ENCODE peak calls at places on chromosome 5, in eight cellular contexts. B is pancreas; S is PC-9; M is lung; H is kidney epithelial cell; K is GM23248; U is HFF-Myc; Y is CD4-positive, alpha-beta memory T cell. E is an unnamed sample.

GRCh38 chr5:80195837-80196400 is 59.9 kb downstream of the SERINC5 start:
- DNase-seq in B (no peak), S (no peak), M (no peak), H (no peak), K (no peak), U (peak), Y (no peak), E (no peak)

GRCh38 chr5:44085083-44085482 is 304.1 kb downstream of the FGF10 start:
- DNase-seq in B (no peak), S (no peak), M (no peak), H (no peak), K (no peak), U (no peak), Y (no peak), E (no peak)

GRCh38 chr5:586751-587285 is 25.3 kb upstream of the CEP72 start:
- DNase-seq in B (peak), S (peak), M (no peak), H (no peak), K (peak), U (no peak), Y (no peak), E (no peak)

GRCh38 chr5:62780230-62780629 is 201.6 kb downstream of the LRRC70 start:
- DNase-seq in B (no peak), S (no peak), M (no peak), H (no peak), K (no peak), U (no peak), Y (no peak), E (no peak)

GRCh38 chr5:139903805-139904565 is 108.4 kb downstream of the PSD2 start:
- DNase-seq in B (no peak), S (no peak), M (no peak), H (no peak), K (peak), U (no peak), Y (no peak), E (no peak)

GRCh38 chr5:9838906-9839305 is 208.8 kb upstream of the TAS2R1 start:
- DNase-seq in B (no peak), S (no peak), M (no peak), H (no peak), K (no peak), U (no peak), Y (no peak), E (no peak)

GRCh38 chr5:89397096-89397495 is 514.1 kb upstream of the MEF2C start:
- DNase-seq in B (no peak), S (peak), M (no peak), H (no peak), K (peak), U (no peak), Y (no peak), E (no peak)

GRCh38 chr5:129972774-129973173 is 68.5 kb downstream of the CHSY3 start:
- DNase-seq in B (no peak), S (no peak), M (no peak), H (no peak), K (no peak), U (no peak), Y (no peak), E (no peak)

GRCh38 chr5:154467655-154468354 is 10.2 kb downstream of the HAND1 start:
- DNase-seq in B (peak), S (peak), M (peak), H (no peak), K (peak), U (no peak), Y (peak), E (peak)

GRCh38 chr5:56415356-56415765 is 182.2 kb upstream of the ANKRD55 start:
- DNase-seq in B (no peak), S (peak), M (peak), H (no peak), K (peak), U (no peak), Y (no peak), E (no peak)

GRCh38 chr5:157563373-157564148 is 12.0 kb downstream of the ADAM19 start:
- DNase-seq in B (no peak), S (peak), M (no peak), H (no peak), K (peak), U (no peak), Y (no peak), E (no peak)

GRCh38 chr5:100186181-100186580 is 349.0 kb upstream of the FAM174A start:
- DNase-seq in B (no peak), S (no peak), M (no peak), H (no peak), K (no peak), U (no peak), Y (no peak), E (no peak)

GRCh38 chr5:151016700-151017099 is 3.7 kb upstream of the GPX3 start:
- DNase-seq in B (no peak), S (no peak), M (no peak), H (no peak), K (no peak), U (no peak), Y (no peak), E (no peak)

GRCh38 chr5:78243639-78244038 is 50.9 kb downstream of the AP3B1 start:
- DNase-seq in B (no peak), S (no peak), M (no peak), H (no peak), K (peak), U (peak), Y (no peak), E (no peak)

GRCh38 chr5:79173626-79174025 is 62.0 kb downstream of the BHMT start:
- DNase-seq in B (no peak), S (peak), M (no peak), H (no peak), K (no peak), U (no peak), Y (no peak), E (no peak)

GRCh38 chr5:161333194-161333880 is 213.2 kb downstream of the GABRB2 start:
- DNase-seq in B (no peak), S (no peak), M (no peak), H (no peak), K (no peak), U (no peak), Y (no peak), E (no peak)

GRCh38 chr5:74543162-74543995 is 97.1 kb downstream of the ENC1 start:
- DNase-seq in B (peak), S (peak), M (no peak), H (peak), K (peak), U (peak), Y (no peak), E (no peak)

GRCh38 chr5:98768160-98769005 is 5.1 kb upstream of the RGMB start:
- DNase-seq in B (peak), S (no peak), M (peak), H (no peak), K (peak), U (no peak), Y (peak), E (peak)

GRCh38 chr5:180043381-180043780 is 28.2 kb downstream of the RNF130 start:
- DNase-seq in B (no peak), S (no peak), M (no peak), H (no peak), K (no peak), U (no peak), Y (no peak), E (no peak)

GRCh38 chr5:180049357-180049673 is 22.2 kb downstream of the RNF130 start:
- DNase-seq in B (no peak), S (no peak), M (no peak), H (no peak), K (no peak), U (no peak), Y (no peak), E (peak)

GRCh38 chr5:180045889-180046499 is 25.6 kb downstream of the RNF130 start:
- DNase-seq in B (no peak), S (no peak), M (no peak), H (no peak), K (no peak), U (no peak), Y (no peak), E (no peak)

GRCh38 chr5:180047667-180048066 is 23.9 kb downstream of the RNF130 start:
- DNase-seq in B (peak), S (no peak), M (no peak), H (no peak), K (no peak), U (no peak), Y (no peak), E (no peak)

GRCh38 chr5:180046656-180047055 is 24.9 kb downstream of the RNF130 start:
- DNase-seq in B (no peak), S (no peak), M (no peak), H (no peak), K (no peak), U (no peak), Y (no peak), E (no peak)
- H3K4me3 ChIP-seq in B (no peak), S (no peak), M (no peak), H (no peak), K (no peak), U (no peak), Y (no peak), E (no peak)

GRCh38 chr5:88144219-88145040 is 124.2 kb downstream of the TMEM161B start:
- DNase-seq in B (no peak), S (no peak), M (no peak), H (no peak), K (no peak), U (no peak), Y (no peak), E (no peak)
- H3K4me3 ChIP-seq in B (no peak), S (no peak), M (no peak), H (no peak), K (no peak), U (no peak), Y (no peak), E (no peak)

GRCh38 chr5:128966375-128966774 is 1.1 kb downstream of the SLC27A6 start:
- DNase-seq in B (no peak), S (no peak), M (no peak), H (no peak), K (no peak), U (no peak), Y (no peak), E (no peak)

GRCh38 chr5:128962211-128962610 is 3.1 kb upstream of the SLC27A6 start:
- DNase-seq in B (no peak), S (no peak), M (no peak), H (no peak), K (no peak), U (no peak), Y (no peak), E (no peak)

GRCh38 chr5:128965011-128965637 is at the start of gene SLC27A6:
- DNase-seq in B (no peak), S (no peak), M (no peak), H (no peak), K (no peak), U (no peak), Y (no peak), E (no peak)

GRCh38 chr5:128966846-128967245 is 1.6 kb downstream of the SLC27A6 start:
- DNase-seq in B (no peak), S (no peak), M (no peak), H (no peak), K (no peak), U (no peak), Y (no peak), E (no peak)

DNA sequence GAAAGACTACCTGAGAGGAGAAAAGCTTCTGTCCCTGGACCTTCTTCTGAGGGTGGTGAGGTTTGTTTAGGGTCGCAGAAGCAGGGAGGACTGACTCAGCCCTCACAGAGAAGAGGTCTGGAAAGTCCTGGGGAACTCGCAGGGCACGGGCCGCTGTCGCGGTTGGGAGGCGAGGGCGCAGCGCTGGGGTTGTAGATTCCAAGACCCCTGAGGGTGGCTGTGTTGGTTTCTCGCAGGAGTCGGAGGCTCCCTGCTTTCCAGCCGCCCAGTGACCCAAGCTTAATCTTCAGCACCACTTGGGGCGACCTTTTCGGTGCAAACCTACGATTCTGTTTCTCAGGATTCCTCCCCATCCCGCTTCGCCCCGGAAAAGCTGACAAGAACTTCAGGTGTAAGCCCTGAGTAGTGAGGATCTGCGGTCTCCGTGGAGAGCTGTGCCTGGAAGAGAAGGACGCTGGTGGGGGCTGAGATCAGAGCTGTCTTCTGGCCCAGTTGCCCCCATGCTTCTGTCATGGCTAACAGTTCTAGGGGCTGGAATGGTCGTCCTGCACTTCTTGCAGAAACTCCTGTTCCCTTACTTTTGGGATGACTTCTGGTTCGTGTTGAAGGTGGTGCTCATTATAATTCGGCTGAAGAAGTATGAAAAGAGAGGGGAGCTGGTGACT is 482 bp downstream of the SLC27A6 start:
- DNase-seq in B (no peak), S (no peak), M (no peak), H (no peak), K (no peak), U (no peak), Y (no peak), E (no peak)
- H3K4me3 ChIP-seq in B (no peak), S (no peak), M (no peak), H (peak), K (no peak), U (peak), Y (no peak), E (no peak)

DNA sequence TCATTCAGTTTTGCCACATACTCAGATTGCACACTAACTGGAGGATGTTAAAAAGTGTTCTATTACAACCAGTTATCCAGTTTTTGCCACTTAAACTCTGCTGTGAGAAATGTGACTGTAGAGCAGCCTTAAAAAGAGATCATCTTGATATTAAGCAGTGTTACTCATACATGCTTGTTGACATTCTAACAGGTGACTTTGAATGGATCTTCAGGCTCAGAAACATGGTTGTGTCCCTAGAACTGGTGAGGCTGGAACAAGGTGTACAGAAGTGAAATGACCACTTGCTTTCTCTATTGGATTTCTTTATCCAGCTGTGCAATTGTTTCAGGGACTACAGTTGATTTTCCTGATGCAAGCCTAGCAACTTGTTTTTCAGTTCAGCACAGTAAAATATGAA is 166.1 kb upstream of the CCDC152 start:
- DNase-seq in B (no peak), S (no peak), M (no peak), H (no peak), K (no peak), U (no peak), Y (no peak), E (no peak)
- H3K4me3 ChIP-seq in B (no peak), S (no peak), M (no peak), H (no peak), K (no peak), U (no peak), Y (no peak), E (no peak)

GRCh38 chr5:95859327-95860060 is 37.0 kb upstream of the GLRX start:
- DNase-seq in B (no peak), S (no peak), M (no peak), H (no peak), K (peak), U (no peak), Y (no peak), E (no peak)
- H3K4me3 ChIP-seq in B (no peak), S (peak), M (no peak), H (no peak), K (peak), U (no peak), Y (no peak), E (no peak)

GRCh38 chr5:10856646-10857332 is 95.8 kb upstream of the DAP start:
- DNase-seq in B (peak), S (no peak), M (no peak), H (peak), K (peak), U (no peak), Y (no peak), E (peak)
- H3K4me3 ChIP-seq in B (no peak), S (no peak), M (no peak), H (no peak), K (peak), U (no peak), Y (no peak), E (no peak)

GRCh38 chr5:2658421-2658820 is 93.1 kb downstream of the IRX2 start:
- DNase-seq in B (no peak), S (no peak), M (no peak), H (no peak), K (peak), U (no peak), Y (no peak), E (no peak)
- H3K4me3 ChIP-seq in B (no peak), S (no peak), M (no peak), H (no peak), K (no peak), U (no peak), Y (no peak), E (no peak)

GRCh38 chr5:113036826-113037225 is 60.2 kb downstream of the DCP2 start:
- DNase-seq in B (no peak), S (no peak), M (no peak), H (no peak), K (no peak), U (no peak), Y (no peak), E (no peak)
- H3K4me3 ChIP-seq in B (no peak), S (no peak), M (no peak), H (no peak), K (no peak), U (no peak), Y (no peak), E (no peak)

E was measured in Jurkat, Clone E6-1.